ENCODE peak calls at places on chromosomes 3 and 15, in six cellular contexts. J is head of caudate nucleus; E is mucosa of gallbladder; F is transverse colon; C is stimulated activated CD4-positive, alpha-beta T cell treated with anti-CD3 and anti-CD28 coated beads, Interleukin-12 subunit alpha, Interleukin-12 subunit beta, amount 100 ng/mL, for 24 hours; H is Daoy. V is an unnamed sample.

GRCh38 chr3:47409688-47410416 is 29.0 kb downstream of the PTPN23 start:
- DNase-seq in E (no peak), F (no peak), H (no peak), J (no peak), C (no peak), V (no peak)

GRCh38 chr3:186991470-186991869 is 61.1 kb downstream of the ST6GAL1 start:
- DNase-seq in C (no peak), F (no peak), E (no peak), H (no peak), J (no peak), V (no peak)

GRCh38 chr3:69231929-69232437 is 109.6 kb upstream of the LMOD3 start:
- DNase-seq in J (no peak), F (peak; percentile 39), E (peak; percentile 71), H (no peak), C (no peak), V (no peak)

GRCh38 chr15:53716909-53717878 is 42.3 kb downstream of the WDR72 start:
- DNase-seq in F (no peak), C (no peak), H (no peak), E (no peak), J (no peak), V (peak; percentile 14)

GRCh38 chr3:9602620-9603019 is 46.7 kb upstream of the MTMR14 start:
- DNase-seq in F (no peak), H (no peak), E (no peak), J (no peak), C (no peak), V (no peak)

GRCh38 chr3:77320514-77320913 is 280.6 kb downstream of the ROBO2 start:
- DNase-seq in C (no peak), E (no peak), J (no peak), F (no peak), H (no peak), V (peak; percentile 14)

GRCh38 chr3:197746801-197747237 is 2.9 kb upstream of the FYTTD1 start:
- DNase-seq in F (no peak), C (no peak), E (peak; percentile 26), H (no peak), J (no peak), V (peak; percentile 31)

GRCh38 chr15:51726302-51727073 is 11.0 kb downstream of the LYSMD2 start:
- DNase-seq in F (peak; percentile 53), H (peak; percentile 97), C (no peak), E (peak; percentile 71), J (peak; percentile 52), V (no peak)

GRCh38 chr3:63975705-63976104 is 47.6 kb downstream of the PSMD6 start:
- DNase-seq in E (no peak), F (no peak), J (peak; percentile 66), H (peak; percentile 32), C (no peak), V (peak; percentile 65)

GRCh38 chr3:106560451-106560966 is 691.7 kb upstream of the CBLB start:
- DNase-seq in E (no peak), C (no peak), F (no peak), J (no peak), H (peak; percentile 53), V (no peak)

GRCh38 chr15:51884517-51885236 is 55.2 kb downstream of the TMOD3 start:
- DNase-seq in J (no peak), H (peak; percentile 58), E (no peak), C (no peak), F (no peak), V (no peak)

GRCh38 chr3:123766195-123767019 is 117.7 kb downstream of the MYLK start:
- DNase-seq in H (no peak), J (no peak), F (no peak), E (no peak), C (no peak), V (no peak)

GRCh38 chr15:88388702-88389101 is 78.5 kb downstream of the MRPL46 start:
- DNase-seq in F (no peak), H (no peak), E (no peak), C (no peak), J (no peak), V (no peak)

GRCh38 chr3:62732183-62732904 is 142.9 kb downstream of the CADPS start:
- DNase-seq in C (no peak), F (peak; percentile 26), E (no peak), H (no peak), J (no peak), V (no peak)

GRCh38 chr3:132535575-132536441 is 61.3 kb upstream of the ACKR4 start:
- DNase-seq in E (peak; percentile 73), J (peak; percentile 64), F (peak; percentile 52), C (no peak), H (peak; percentile 73), V (peak; percentile 70)

GRCh38 chr3:42490243-42490642 is 12.2 kb upstream of the VIPR1 start:
- DNase-seq in H (peak; percentile 64), C (no peak), F (peak; percentile 65), E (peak; percentile 82), J (peak; percentile 35), V (no peak)

GRCh38 chr3:119594066-119594465 is 3.6 kb upstream of the PLA1A start:
- DNase-seq in F (no peak), E (no peak), C (no peak), H (no peak), J (no peak), V (no peak)

GRCh38 chr3:48614044-48614443 is 4.6 kb upstream of the UQCRC1 start:
- DNase-seq in J (no peak), C (no peak), H (no peak), F (no peak), E (no peak), V (no peak)

GRCh38 chr3:146300756-146301155 is 49.9 kb upstream of the PLSCR4 start:
- DNase-seq in J (no peak), C (no peak), E (no peak), H (no peak), F (no peak), V (peak; percentile 41)

GRCh38 chr3:45367451-45367850 is 20.9 kb upstream of the LARS2 start:
- DNase-seq in J (no peak), E (no peak), C (no peak), H (no peak), F (peak; percentile 48), V (no peak)

GRCh38 chr15:78452485-78452884 is 14.5 kb downstream of the IREB2 start:
- DNase-seq in E (no peak), C (no peak), F (no peak), J (no peak), H (no peak), V (no peak)

GRCh38 chr3:113110263-113110662 is 101.1 kb upstream of the BOC start:
- DNase-seq in H (peak; percentile 39), F (peak; percentile 51), C (no peak), E (no peak), J (no peak), V (no peak)

GRCh38 chr3:65896321-65896720 is 142.4 kb downstream of the MAGI1 start:
- DNase-seq in C (no peak), E (no peak), J (no peak), F (no peak), H (no peak), V (no peak)

GRCh38 chr3:129793356-129793755 is 100.2 kb downstream of the TMCC1 start:
- DNase-seq in E (no peak), F (no peak), J (no peak), H (no peak), C (no peak), V (no peak)

GRCh38 chr15:78708713-78709112 is 67.7 kb upstream of the CHRNB4 start:
- DNase-seq in F (no peak), C (no peak), H (no peak), E (no peak), J (no peak), V (no peak)

GRCh38 chr3:112056451-112056929 is 22.0 kb downstream of the TMPRSS7 start:
- DNase-seq in J (no peak), C (no peak), H (peak; percentile 42), F (no peak), E (no peak), V (no peak)

GRCh38 chr3:188208751-188209433 is 54.9 kb downstream of the LPP start:
- DNase-seq in H (no peak), C (no peak), J (no peak), E (no peak), F (no peak), V (no peak)

GRCh38 chr3:182989566-182989965 is 9.2 kb upstream of the DCUN1D1 start:
- DNase-seq in C (no peak), H (no peak), F (no peak), E (peak; percentile 48), J (no peak), V (no peak)

GRCh38 chr3:31793040-31793439 is 188.0 kb downstream of the OSBPL10 start:
- DNase-seq in J (peak; percentile 67), C (no peak), H (no peak), E (no peak), F (no peak), V (no peak)

GRCh38 chr3:159828542-159828943 is 160.1 kb upstream of the IL12A start:
- DNase-seq in C (no peak), E (no peak), F (no peak), J (no peak), H (peak; percentile 28), V (peak; percentile 70)

GRCh38 chr3:117314441-117314840 is 604.9 kb downstream of the TUSC7 start:
- DNase-seq in H (no peak), E (no peak), C (no peak), J (no peak), F (no peak), V (no peak)

GRCh38 chr3:54213910-54214309 is 91.6 kb downstream of the CACNA2D3 start:
- DNase-seq in J (no peak), F (no peak), H (peak; percentile 22), E (no peak), C (no peak), V (no peak)

GRCh38 chr15:32802296-32802936 is 84.6 kb downstream of the GREM1 start:
- DNase-seq in H (peak; percentile 77), C (no peak), E (no peak), F (no peak), J (no peak), V (no peak)

GRCh38 chr3:17577795-17578520 is 164.5 kb downstream of the TBC1D5 start:
- DNase-seq in C (no peak), H (no peak), E (no peak), J (no peak), F (no peak), V (no peak)

GRCh38 chr3:18423401-18424212 is 1.5 kb downstream of the SATB1 start:
- DNase-seq in C (no peak), J (peak; percentile 64), F (peak; percentile 61), E (peak; percentile 65), H (peak; percentile 50), V (peak; percentile 66)